ENCODE peak calls at places on chromosomes 13 and 19, in five cellular contexts. G is substantia nigra, B is lung, O is tibial artery, E is hepatocyte. H is an unnamed sample.

GRCh38 chr19:31421856-31422255 is 72.6 kb upstream of the TSHZ3 start:
- DNase-seq in G (no peak), B (no peak), O (no peak), E (no peak), H (no peak)

GRCh38 chr13:45122941-45123340 is 2.6 kb downstream of the GTF2F2 start:
- DNase-seq in G (no peak), B (no peak), O (no peak), E (no peak), H (no peak)

GRCh38 chr19:36489920-36490415 is 607 bp upstream of the ZNF566 start:
- DNase-seq in G (no peak), B (no peak), O (peak), E (peak), H (no peak)

GRCh38 chr19:43639507-43640423 is at the start of gene CADM4:
- DNase-seq in G (no peak), B (no peak), O (no peak), E (peak), H (peak)

GRCh38 chr19:3270908-3271307 is 46.4 kb downstream of the CELF5 start:
- DNase-seq in G (no peak), B (no peak), O (no peak), E (peak), H (peak)

GRCh38 chr13:21216332-21216731 is 39.9 kb downstream of the MRPL57 start:
- DNase-seq in G (no peak), B (no peak), O (no peak), E (no peak), H (no peak)

GRCh38 chr13:86974995-86975328 is 696.2 kb upstream of the SLITRK5 start:
- DNase-seq in G (no peak), B (no peak), O (no peak), E (no peak), H (no peak)

GRCh38 chr13:105991622-105992254 is 543.7 kb downstream of the EFNB2 start:
- DNase-seq in G (no peak), B (peak), O (no peak), E (no peak), H (no peak)

GRCh38 chr13:47798906-47799305 is 202.2 kb downstream of the SUCLA2 start:
- DNase-seq in G (no peak), B (no peak), O (no peak), E (no peak), H (no peak)

GRCh38 chr13:33794576-33794975 is 23.4 kb upstream of the RFC3 start:
- DNase-seq in G (no peak), B (no peak), O (no peak), E (no peak), H (no peak)

GRCh38 chr19:10748924-10749434 is 31.1 kb downstream of the DNM2 start:
- DNase-seq in G (peak), B (peak), O (no peak), E (peak), H (no peak)

GRCh38 chr13:61414136-61414535 is 1.5 kb downstream of the PCDH20 start:
- DNase-seq in G (no peak), B (no peak), O (no peak), E (no peak), H (no peak)

GRCh38 chr19:50252111-50252886 is 48.9 kb downstream of the MYH14 start:
- DNase-seq in G (no peak), B (no peak), O (no peak), E (no peak), H (no peak)

GRCh38 chr13:113029487-113030258 is 60.7 kb downstream of the MCF2L start:
- DNase-seq in G (no peak), B (no peak), O (no peak), E (peak), H (no peak)

GRCh38 chr19:40219721-40220276 is 1.6 kb upstream of the TTC9B start:
- DNase-seq in G (no peak), B (no peak), O (no peak), E (peak), H (peak)

GRCh38 chr13:24063281-24063851 is 97.2 kb upstream of the SPATA13 start:
- DNase-seq in G (no peak), B (no peak), O (no peak), E (no peak), H (peak)

GRCh38 chr13:106182404-106182803 is 353.1 kb downstream of the EFNB2 start:
- DNase-seq in G (no peak), B (no peak), O (no peak), E (no peak), H (no peak)

GRCh38 chr19:13055213-13056051 is 47.2 kb downstream of the LYL1 start:
- DNase-seq in G (no peak), B (peak), O (peak), E (peak), H (no peak)

GRCh38 chr13:110638814-110639806 is 23.8 kb downstream of the NAXD start:
- DNase-seq in G (no peak), B (no peak), O (no peak), E (no peak), H (no peak)

GRCh38 chr19:54660967-54661366 is 1.8 kb upstream of the LILRB4 start:
- DNase-seq in G (no peak), B (no peak), O (no peak), E (no peak), H (no peak)

GRCh38 chr13:66560991-66561390 is 669.1 kb downstream of the PCDH9 start:
- DNase-seq in G (no peak), B (no peak), O (no peak), E (no peak), H (no peak)

GRCh38 chr19:29858000-29858596 is 46.3 kb downstream of the CCNE1 start:
- DNase-seq in G (no peak), B (peak), O (no peak), E (peak), H (no peak)

GRCh38 chr19:11692127-11692790 is 46.5 kb downstream of the ZNF823 start:
- DNase-seq in G (no peak), B (no peak), O (no peak), E (no peak), H (no peak)

GRCh38 chr19:34436716-34437115 is 8.5 kb downstream of the UBA2 start:
- DNase-seq in G (no peak), B (no peak), O (no peak), E (no peak), H (no peak)

GRCh38 chr13:113862766-113863510 is 938 bp downstream of the GAS6 start:
- DNase-seq in G (no peak), B (no peak), O (peak), E (peak), H (no peak)

GRCh38 chr13:32829676-32830091 is 186.5 kb upstream of the KL start:
- DNase-seq in G (no peak), B (no peak), O (no peak), E (peak), H (no peak)

GRCh38 chr19:41530761-41531301 is 45.1 kb upstream of the CEACAM21 start:
- DNase-seq in G (no peak), B (peak), O (peak), E (no peak), H (no peak)

DNA sequence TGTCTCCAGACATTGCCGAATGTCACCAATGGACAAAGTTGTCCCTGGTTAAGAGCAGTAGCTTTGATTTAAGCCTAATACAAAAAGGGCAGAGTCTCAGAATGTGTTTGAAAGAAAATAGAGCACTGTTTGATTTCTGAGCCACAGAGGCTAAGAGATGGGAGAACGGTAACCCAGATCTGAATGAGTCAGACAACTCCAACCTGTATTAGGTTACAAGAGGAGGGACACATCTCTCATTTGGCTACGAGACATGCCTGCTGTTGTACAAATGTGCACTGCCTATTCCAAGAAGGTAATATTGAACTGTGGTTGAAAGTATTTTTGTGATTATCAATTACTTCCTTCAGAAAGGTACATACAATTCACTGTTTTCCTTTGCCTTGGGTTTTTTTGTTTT is 4.9 kb upstream of the HSPH1 start:
- DNase-seq in G (no peak), B (no peak), O (no peak), E (no peak), H (no peak)
- H3K27ac ChIP-seq in G (no peak), B (no peak), O (no peak), E (no peak), H (no peak)

DNA sequence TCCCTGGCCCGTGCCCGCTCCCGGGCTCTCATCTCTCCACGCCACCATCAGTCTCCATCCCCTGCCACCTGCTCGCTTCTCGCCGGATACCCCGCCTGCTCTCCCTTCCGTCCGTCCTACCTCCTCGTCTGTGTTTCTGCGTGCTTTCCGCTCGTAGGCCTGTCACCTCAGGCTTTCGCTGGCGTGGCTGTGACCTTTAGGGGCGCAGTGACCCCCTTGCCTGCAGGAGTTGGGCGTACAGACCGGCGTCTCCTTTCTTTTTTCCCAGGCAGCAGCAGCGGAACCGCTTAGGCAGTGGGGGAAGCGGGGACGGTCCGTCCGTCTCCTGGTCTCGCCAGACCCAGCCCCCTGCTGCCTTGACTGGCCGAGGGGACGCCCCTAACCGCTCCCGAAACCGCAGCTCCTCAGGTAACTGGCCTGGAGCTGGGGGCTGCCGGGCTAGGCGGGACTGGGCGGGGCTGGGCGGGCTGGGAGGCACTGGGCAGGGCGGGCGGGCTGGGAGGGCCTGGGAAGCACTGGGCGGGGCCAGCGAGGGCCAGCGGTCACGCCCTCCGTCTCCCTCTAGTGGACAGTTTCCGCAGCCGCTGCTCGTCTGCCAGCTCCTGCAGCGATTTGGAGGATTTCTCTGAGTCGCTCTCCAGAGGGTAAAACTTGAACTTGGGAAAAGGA is 6.3 kb downstream of the PGLYRP1 start:
- DNase-seq in G (peak), B (peak), O (peak), E (peak), H (peak)
- H3K27ac ChIP-seq in G (peak), B (no peak), O (peak), E (no peak), H (no peak)

GRCh38 chr19:6242677-6243076 is 37.1 kb downstream of the MLLT1 start:
- DNase-seq in G (no peak), B (no peak), O (no peak), E (no peak), H (no peak)
- H3K27ac ChIP-seq in G (peak), B (no peak), O (no peak), E (no peak), H (peak)

GRCh38 chr19:16588089-16588823 is 16.0 kb upstream of the SLC35E1 start:
- DNase-seq in G (no peak), B (no peak), O (no peak), E (no peak), H (no peak)

GRCh38 chr19:16586477-16586871 is 14.3 kb upstream of the SLC35E1 start:
- DNase-seq in G (no peak), B (no peak), O (no peak), E (no peak), H (no peak)

GRCh38 chr19:16588824-16589577 is 16.8 kb upstream of the SLC35E1 start:
- DNase-seq in G (no peak), B (no peak), O (no peak), E (no peak), H (no peak)

GRCh38 chr19:16585808-16586476 is 13.7 kb upstream of the SLC35E1 start:
- DNase-seq in G (no peak), B (no peak), O (no peak), E (no peak), H (no peak)

DNA sequence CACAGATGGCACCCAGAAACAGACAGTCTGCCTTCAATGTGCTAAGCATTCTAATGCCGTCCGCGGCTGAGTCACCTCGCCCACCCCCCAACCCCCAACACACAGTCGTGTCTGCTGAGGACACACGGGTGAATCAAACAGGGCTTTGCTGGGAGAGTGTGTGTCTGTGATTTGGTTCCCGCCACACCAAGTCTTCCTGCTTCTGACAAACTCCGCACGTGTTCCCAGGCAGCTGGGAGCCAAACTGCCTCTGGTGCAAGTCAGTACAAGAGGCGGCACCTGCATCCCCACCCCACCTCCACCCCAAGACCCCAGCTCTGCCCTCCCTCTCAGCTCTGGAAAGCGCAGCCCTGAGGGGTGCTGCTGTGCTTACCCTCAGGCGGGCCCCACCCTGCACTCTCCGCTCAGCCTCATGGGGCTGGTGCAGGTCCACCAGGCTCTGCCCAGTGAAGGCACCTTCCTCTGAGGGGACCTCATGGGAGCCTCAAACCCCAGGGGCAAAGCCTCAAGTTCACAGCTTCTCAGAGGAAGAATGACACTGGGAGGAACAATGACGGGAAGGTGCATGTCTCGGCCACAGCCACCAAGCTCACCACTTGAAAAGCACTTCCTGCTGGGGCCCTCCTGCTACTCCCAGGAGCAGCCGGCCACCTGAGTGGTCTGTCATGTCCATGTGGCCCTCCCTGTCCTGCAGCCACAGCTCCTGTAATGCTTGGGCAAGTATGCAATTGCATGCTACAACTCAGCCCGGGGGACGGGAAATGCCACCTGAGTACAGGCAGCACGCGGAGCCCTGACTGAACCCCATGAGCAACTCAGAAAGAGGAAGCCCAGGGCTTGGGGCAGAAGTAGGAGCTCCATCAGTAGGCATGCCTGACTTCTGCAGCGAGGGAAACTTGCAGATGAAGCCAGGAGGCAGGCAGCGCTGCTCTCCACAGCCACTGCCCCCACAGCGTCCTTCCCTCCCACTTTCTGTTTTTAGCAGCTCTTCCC is 15.1 kb upstream of the SLC35E1 start:
- DNase-seq in G (no peak), B (peak), O (no peak), E (no peak), H (peak)
- H3K27ac ChIP-seq in G (peak), B (no peak), O (peak), E (no peak), H (peak)

GRCh38 chr13:97274782-97275252 is 52.7 kb downstream of the MBNL2 start:
- DNase-seq in G (no peak), B (no peak), O (no peak), E (no peak), H (no peak)
- H3K27ac ChIP-seq in G (no peak), B (peak), O (peak), E (peak), H (no peak)

GRCh38 chr13:67772807-67773453 is 542.8 kb upstream of the PCDH9 start:
- DNase-seq in G (no peak), B (no peak), O (no peak), E (no peak), H (no peak)
- H3K27ac ChIP-seq in G (no peak), B (no peak), O (no peak), E (no peak), H (no peak)

H was measured in caudate nucleus.